ENCODE peak calls at places on chromosomes 16 and 17, in five cellular contexts. X is HEK293T, L is K562, J is GM12878, W is HepG2. M is an unnamed sample.

GRCh38 chr16:12754824-12755543 is 48.7 kb downstream of the CPPED1 start:
- DNase-seq in X (no peak), L (no peak), J (no peak), W (no peak), M (no peak)

GRCh38 chr16:86584726-86585721 is 6.7 kb downstream of the FOXL1 start:
- DNase-seq in X (no peak), L (no peak), J (no peak), W (no peak), M (no peak)

GRCh38 chr17:31621566-31621965 is 230.1 kb downstream of the RAB11FIP4 start:
- DNase-seq in X (no peak), L (no peak), J (no peak), W (no peak), M (no peak)

GRCh38 chr16:26795184-26795583 is 271.5 kb upstream of the C16orf82 start:
- DNase-seq in X (no peak), L (peak; percentile 12), J (no peak), W (no peak), M (no peak)

GRCh38 chr17:67629963-67630320 is 87.8 kb upstream of the NOL11 start:
- DNase-seq in X (peak; percentile 48), L (peak; percentile 6), J (no peak), W (peak; percentile 24), M (peak; percentile 59)

GRCh38 chr16:68234188-68235104 is 1.5 kb downstream of the ESRP2 start:
- DNase-seq in X (no peak), L (no peak), J (no peak), W (peak; percentile 85), M (no peak)

GRCh38 chr16:3971261-3971660 is 90.7 kb upstream of the CREBBP start:
- DNase-seq in X (no peak), L (no peak), J (peak; percentile 1), W (no peak), M (no peak)

GRCh38 chr16:2686912-2687507 is 4.7 kb downstream of the KCTD5 start:
- DNase-seq in X (no peak), L (peak; percentile 44), J (peak; percentile 34), W (no peak), M (no peak)

GRCh38 chr17:13704333-13704732 is 102.6 kb upstream of the HS3ST3A1 start:
- DNase-seq in X (no peak), L (no peak), J (no peak), W (no peak), M (no peak)

GRCh38 chr17:40095944-40096791 is 4.2 kb downstream of the NR1D1 start:
- DNase-seq in X (no peak), L (no peak), J (peak; percentile 99), W (no peak), M (no peak)

GRCh38 chr16:54370653-54371052 is 84.1 kb upstream of the IRX3 start:
- DNase-seq in X (no peak), L (peak; percentile 43), J (no peak), W (no peak), M (no peak)

GRCh38 chr17:8391711-8392110 is 5.9 kb downstream of the RNF222 start:
- DNase-seq in X (no peak), L (no peak), J (no peak), W (no peak), M (no peak)

GRCh38 chr16:9761870-9762269 is 420.4 kb downstream of the GRIN2A start:
- DNase-seq in X (no peak), L (no peak), J (no peak), W (no peak), M (no peak)

GRCh38 chr16:68563631-68564366 is 24.7 kb downstream of the ZFP90 start:
- DNase-seq in X (no peak), L (no peak), J (no peak), W (no peak), M (no peak)

GRCh38 chr16:86383488-86384262 is 126.7 kb upstream of the FOXF1 start:
- DNase-seq in X (no peak), L (peak; percentile 30), J (no peak), W (no peak), M (no peak)

GRCh38 chr16:72203401-72203800 is 31.4 kb upstream of the PMFBP1 start:
- DNase-seq in X (no peak), L (no peak), J (peak; percentile 49), W (no peak), M (no peak)

GRCh38 chr16:79618712-79619050 is 18.1 kb upstream of the MAF start:
- DNase-seq in X (no peak), L (no peak), J (no peak), W (no peak), M (no peak)

GRCh38 chr17:8060274-8060673 is 21.4 kb downstream of the ALOX15B start:
- DNase-seq in X (peak; percentile 79), L (peak; percentile 73), J (peak; percentile 19), W (peak; percentile 65), M (peak; percentile 80)

GRCh38 chr17:40433551-40434384 is 9.5 kb upstream of the IGFBP4 start:
- DNase-seq in X (peak; percentile 39), L (peak; percentile 71), J (no peak), W (no peak), M (peak; percentile 58)

GRCh38 chr17:64984776-64985521 is 65.7 kb upstream of the LRRC37A3 start:
- DNase-seq in X (no peak), L (peak; percentile 41), J (no peak), W (peak; percentile 58), M (no peak)

GRCh38 chr17:2777242-2777867 is 18.9 kb upstream of the RAP1GAP2 start:
- DNase-seq in X (no peak), L (no peak), J (no peak), W (no peak), M (no peak)

GRCh38 chr17:17042851-17043667 is 802 bp downstream of the MPRIP start:
- DNase-seq in X (no peak), L (peak; percentile 14), J (no peak), W (no peak), M (no peak)

GRCh38 chr17:58279016-58279671 is 1.6 kb downstream of the MPO start:
- DNase-seq in X (peak; percentile 3), L (no peak), J (no peak), W (no peak), M (no peak)

GRCh38 chr16:69616082-69616481 is 50.3 kb downstream of the NFAT5 start:
- DNase-seq in X (no peak), L (no peak), J (no peak), W (no peak), M (no peak)
- TF ChIP-seq FOXM1 in X (no peak), L (no peak), J (no peak), W (no peak), M (no peak)

GRCh38 chr17:79518330-79519151 is 92.3 kb downstream of the RBFOX3 start:
- DNase-seq in X (no peak), L (no peak), J (no peak), W (no peak), M (peak; percentile 71)

GRCh38 chr17:79520134-79520892 is 90.5 kb downstream of the RBFOX3 start:
- DNase-seq in X (no peak), L (no peak), J (no peak), W (no peak), M (peak; percentile 61)

GRCh38 chr17:79520893-79521210 is 90.0 kb downstream of the RBFOX3 start:
- DNase-seq in X (no peak), L (no peak), J (no peak), W (no peak), M (no peak)

GRCh38 chr17:79519152-79519523 is 91.7 kb downstream of the RBFOX3 start:
- DNase-seq in X (no peak), L (no peak), J (no peak), W (no peak), M (no peak)

GRCh38 chr17:79519601-79520000 is 91.2 kb downstream of the RBFOX3 start:
- DNase-seq in X (no peak), L (no peak), J (no peak), W (no peak), M (no peak)
- TF ChIP-seq FOXM1 in X (no peak), L (no peak), J (no peak), W (no peak), M (no peak)

DNA sequence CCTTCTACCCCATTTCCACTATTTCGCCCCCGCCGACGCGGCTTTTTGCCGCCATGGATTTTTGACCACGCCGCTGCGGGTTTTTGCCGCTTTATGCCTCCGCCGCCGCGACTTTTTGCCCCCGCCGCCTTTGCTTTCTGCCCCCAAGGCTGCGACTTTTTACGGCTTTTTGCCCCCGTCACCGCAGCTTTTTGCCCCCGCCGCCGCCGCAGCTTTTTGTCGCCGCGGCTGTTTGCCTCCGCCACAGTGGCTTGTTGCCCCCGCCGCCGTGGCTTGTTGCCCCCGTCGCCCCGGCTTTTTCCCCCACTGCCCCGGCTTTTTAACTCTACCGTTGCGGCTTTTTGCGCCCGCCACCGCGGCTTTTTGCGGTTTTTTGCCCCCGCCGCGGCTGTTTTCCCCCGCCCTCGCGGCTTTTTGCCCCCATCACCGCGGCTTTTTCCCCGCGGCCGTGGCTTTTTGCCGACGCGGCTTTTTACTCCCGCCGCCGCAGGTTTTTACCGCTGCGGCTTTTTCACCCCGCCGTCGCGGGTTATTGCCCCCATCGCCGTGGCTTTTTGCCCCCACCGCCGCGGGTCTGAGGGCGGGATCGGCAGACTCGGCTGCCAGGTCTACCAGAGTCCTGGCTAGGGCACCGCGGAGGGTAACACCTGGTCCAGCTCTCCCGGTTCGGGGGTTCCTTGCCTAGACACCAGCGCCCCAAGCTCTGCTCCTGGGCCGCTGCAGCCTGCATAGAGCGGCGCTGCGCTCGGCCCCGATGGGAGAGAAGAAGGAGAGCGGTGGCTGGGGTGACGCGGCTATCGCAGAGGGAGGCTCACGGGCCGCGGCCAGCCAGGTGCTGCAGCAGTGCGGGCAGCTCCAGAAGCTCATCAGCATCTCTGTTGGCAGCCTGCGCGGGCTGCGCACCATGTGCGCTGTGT is 562.7 kb upstream of the WSB1 start:
- DNase-seq in X (no peak), L (no peak), J (no peak), W (no peak), M (peak; percentile 3)
- TF ChIP-seq FOXM1 in X (no peak), L (no peak), J (no peak), W (no peak), M (no peak)

GRCh38 chr16:81833751-81834150 is 54.7 kb downstream of the PLCG2 start:
- DNase-seq in X (no peak), L (no peak), J (no peak), W (no peak), M (no peak)

GRCh38 chr16:81834868-81835267 is 55.8 kb downstream of the PLCG2 start:
- DNase-seq in X (no peak), L (no peak), J (no peak), W (no peak), M (no peak)

GRCh38 chr16:81837312-81837748 is 58.2 kb downstream of the PLCG2 start:
- DNase-seq in X (no peak), L (no peak), J (no peak), W (no peak), M (no peak)

GRCh38 chr16:81838794-81839193 is 59.7 kb downstream of the PLCG2 start:
- DNase-seq in X (no peak), L (no peak), J (peak; percentile 57), W (no peak), M (no peak)

DNA sequence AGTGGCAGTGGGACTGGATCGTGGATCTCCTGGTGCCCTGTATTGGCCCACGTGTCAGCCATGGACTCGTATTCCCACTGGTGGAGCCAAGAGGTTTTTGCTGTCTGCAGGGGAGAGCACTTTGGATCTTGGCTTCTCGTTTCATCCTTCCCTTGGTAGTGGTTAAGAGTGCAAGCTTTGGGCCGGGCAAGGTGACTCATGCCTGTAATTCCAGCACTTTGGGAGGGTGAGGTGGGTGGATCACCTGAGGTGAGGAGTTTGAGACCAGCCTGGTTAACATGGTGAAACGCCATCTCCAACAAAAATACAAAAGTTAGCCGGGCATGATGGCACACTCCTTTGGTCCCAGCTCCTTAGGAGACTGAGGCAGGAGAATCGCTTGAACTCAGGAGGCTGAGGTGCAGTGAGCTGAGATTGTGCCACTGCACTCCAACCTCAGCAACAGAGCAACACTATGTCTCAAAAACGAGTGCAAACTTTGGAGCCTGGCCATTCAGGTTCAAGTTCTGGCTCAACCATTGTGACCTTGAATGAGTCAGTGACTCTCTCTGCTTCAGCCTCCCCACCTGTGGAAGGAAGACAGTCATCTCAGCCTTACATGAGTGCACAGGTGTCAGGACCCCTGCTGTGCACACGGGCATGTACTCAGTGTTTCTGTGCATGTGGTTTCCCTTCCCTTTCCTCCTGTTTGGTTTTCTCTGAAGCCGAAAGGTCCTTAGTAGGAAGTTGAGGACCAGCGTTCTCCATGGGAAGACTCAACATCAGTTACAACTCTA is 57.4 kb downstream of the PLCG2 start:
- DNase-seq in X (no peak), L (no peak), J (peak; percentile 71), W (no peak), M (no peak)
- TF ChIP-seq FOXM1 in X (no peak), L (no peak), J (no peak), W (no peak), M (no peak)

M was measured in SK-N-SH.